ENCODE peak calls at places on chromosomes 2 and 18, in seven cellular contexts. One of them, this sample, is unnamed.

GRCh38 chr2:54557601-54558187 is 101.6 kb downstream of the SPTBN1 start:
- DNase-seq in HT1080: no peak
- DNase-seq in HCT116: peak
- DNase-seq in posterior vena cava: peak
- DNase-seq in NCI-H1105: peak
- DNase-seq in T-helper 1 cell: peak
- DNase-seq in BJ: no peak
- DNase-seq in this sample: peak

GRCh38 chr2:108988076-108988795 is 784 bp downstream of the EDAR start:
- DNase-seq in HT1080: no peak
- DNase-seq in HCT116: no peak
- DNase-seq in posterior vena cava: no peak
- DNase-seq in NCI-H1105: no peak
- DNase-seq in T-helper 1 cell: no peak
- DNase-seq in BJ: no peak
- DNase-seq in this sample: no peak

GRCh38 chr2:88590998-88591613 is 36.2 kb downstream of the EIF2AK3 start:
- DNase-seq in HT1080: peak
- DNase-seq in HCT116: peak
- DNase-seq in posterior vena cava: no peak
- DNase-seq in NCI-H1105: peak
- DNase-seq in T-helper 1 cell: peak
- DNase-seq in BJ: no peak
- DNase-seq in this sample: peak

GRCh38 chr2:127465258-127465657 is 47.0 kb downstream of the PROC start:
- DNase-seq in HT1080: no peak
- DNase-seq in HCT116: no peak
- DNase-seq in posterior vena cava: no peak
- DNase-seq in NCI-H1105: no peak
- DNase-seq in T-helper 1 cell: no peak
- DNase-seq in BJ: no peak
- DNase-seq in this sample: no peak

GRCh38 chr2:110105608-110106467 is 9.8 kb downstream of the MALL start:
- DNase-seq in HT1080: peak
- DNase-seq in HCT116: peak
- DNase-seq in posterior vena cava: no peak
- DNase-seq in NCI-H1105: no peak
- DNase-seq in T-helper 1 cell: no peak
- DNase-seq in BJ: peak
- DNase-seq in this sample: no peak

GRCh38 chr2:225041871-225042799 is at the start of gene DOCK10:
- DNase-seq in HT1080: peak
- DNase-seq in HCT116: no peak
- DNase-seq in posterior vena cava: peak
- DNase-seq in NCI-H1105: no peak
- DNase-seq in T-helper 1 cell: peak
- DNase-seq in BJ: no peak
- DNase-seq in this sample: peak

GRCh38 chr2:158779621-158780020 is 15.5 kb upstream of the DAPL1 start:
- DNase-seq in HT1080: no peak
- DNase-seq in HCT116: no peak
- DNase-seq in posterior vena cava: no peak
- DNase-seq in NCI-H1105: no peak
- DNase-seq in T-helper 1 cell: no peak
- DNase-seq in BJ: no peak
- DNase-seq in this sample: no peak

GRCh38 chr18:44988821-44989587 is 308.3 kb downstream of the SETBP1 start:
- DNase-seq in HT1080: no peak
- DNase-seq in HCT116: no peak
- DNase-seq in posterior vena cava: no peak
- DNase-seq in NCI-H1105: no peak
- DNase-seq in T-helper 1 cell: no peak
- DNase-seq in BJ: no peak
- DNase-seq in this sample: no peak

GRCh38 chr2:199602271-199602895 is 144.6 kb upstream of the SATB2 start:
- DNase-seq in HT1080: peak
- DNase-seq in HCT116: peak
- DNase-seq in posterior vena cava: no peak
- DNase-seq in NCI-H1105: no peak
- DNase-seq in T-helper 1 cell: no peak
- DNase-seq in BJ: no peak
- DNase-seq in this sample: no peak

GRCh38 chr2:53584986-53585385 is 182.6 kb upstream of the CHAC2 start:
- DNase-seq in HT1080: peak
- DNase-seq in HCT116: no peak
- DNase-seq in posterior vena cava: no peak
- DNase-seq in NCI-H1105: no peak
- DNase-seq in T-helper 1 cell: no peak
- DNase-seq in BJ: no peak
- DNase-seq in this sample: no peak

GRCh38 chr2:9982248-9982647 is 30.8 kb downstream of the GRHL1 start:
- DNase-seq in HT1080: no peak
- DNase-seq in HCT116: no peak
- DNase-seq in posterior vena cava: no peak
- DNase-seq in NCI-H1105: no peak
- DNase-seq in T-helper 1 cell: no peak
- DNase-seq in BJ: peak
- DNase-seq in this sample: no peak

GRCh38 chr2:36705326-36706020 is 9.0 kb downstream of the VIT start:
- DNase-seq in HT1080: no peak
- DNase-seq in HCT116: no peak
- DNase-seq in posterior vena cava: no peak
- DNase-seq in NCI-H1105: no peak
- DNase-seq in T-helper 1 cell: no peak
- DNase-seq in BJ: no peak
- DNase-seq in this sample: no peak

GRCh38 chr2:145652546-145652945 is 1132.6 kb upstream of the ZEB2 start:
- DNase-seq in HT1080: no peak
- DNase-seq in HCT116: no peak
- DNase-seq in posterior vena cava: no peak
- DNase-seq in NCI-H1105: no peak
- DNase-seq in T-helper 1 cell: no peak
- DNase-seq in BJ: no peak
- DNase-seq in this sample: no peak

GRCh38 chr2:197286805-197287595 is 23.6 kb downstream of the ANKRD44 start:
- DNase-seq in HT1080: peak
- DNase-seq in HCT116: no peak
- DNase-seq in posterior vena cava: no peak
- DNase-seq in NCI-H1105: no peak
- DNase-seq in T-helper 1 cell: peak
- DNase-seq in BJ: peak
- DNase-seq in this sample: peak

GRCh38 chr2:219570924-219571310 is 422 bp downstream of the OBSL1 start:
- DNase-seq in HT1080: no peak
- DNase-seq in HCT116: no peak
- DNase-seq in posterior vena cava: no peak
- DNase-seq in NCI-H1105: no peak
- DNase-seq in T-helper 1 cell: no peak
- DNase-seq in BJ: no peak
- DNase-seq in this sample: peak

GRCh38 chr2:217905395-217905794 is 97.4 kb downstream of the TNS1 start:
- DNase-seq in HT1080: no peak
- DNase-seq in HCT116: no peak
- DNase-seq in posterior vena cava: no peak
- DNase-seq in NCI-H1105: no peak
- DNase-seq in T-helper 1 cell: no peak
- DNase-seq in BJ: no peak
- DNase-seq in this sample: no peak

GRCh38 chr2:17000083-17000482 is 334.4 kb upstream of the CYRIA start:
- DNase-seq in HT1080: no peak
- DNase-seq in HCT116: no peak
- DNase-seq in posterior vena cava: no peak
- DNase-seq in NCI-H1105: no peak
- DNase-seq in T-helper 1 cell: no peak
- DNase-seq in BJ: no peak
- DNase-seq in this sample: no peak